ENCODE peak calls at places on chromosomes 16 and 17, in four cellular contexts. G is tibial artery, E is fibroblast of lung, F is sigmoid colon. D is an unnamed sample. For H3K36me3 and H3K4me1, the result is how much of the 10 kb centered on the place peaks cover.

GRCh38 chr16:12553191-12553590 is 250.5 kb downstream of the CPPED1 start:
- DNase-seq in G (no peak), E (no peak), F (no peak), D (no peak)

GRCh38 chr17:37507108-37507507 is 17.4 kb downstream of the DUSP14 start:
- DNase-seq in G (no peak), E (no peak), F (no peak), D (no peak)

GRCh38 chr16:31472559-31473203 is 729 bp downstream of the TGFB1I1 start:
- DNase-seq in G (peak), E (peak), F (peak), D (peak)

GRCh38 chr17:12729086-12729485 is 60.2 kb upstream of the ARHGAP44 start:
- DNase-seq in G (no peak), E (no peak), F (no peak), D (no peak)

GRCh38 chr16:74257061-74257460 is 39.6 kb upstream of the PSMD7 start:
- DNase-seq in G (no peak), E (no peak), F (no peak), D (no peak)

GRCh38 chr17:43759836-43760235 is 1.2 kb upstream of the SOST start:
- DNase-seq in G (no peak), E (no peak), F (peak), D (no peak)

GRCh38 chr17:36858119-36859002 is 78.9 kb upstream of the LHX1 start:
- DNase-seq in G (no peak), E (no peak), F (no peak), D (no peak)

GRCh38 chr17:57021226-57021940 is 43.5 kb downstream of the SCPEP1 start:
- DNase-seq in G (peak), E (no peak), F (no peak), D (no peak)

GRCh38 chr17:49965522-49965905 is 3.5 kb upstream of the DLX4 start:
- DNase-seq in G (no peak), E (no peak), F (no peak), D (no peak)

GRCh38 chr17:42853004-42853403 is 2.0 kb downstream of the AOC3 start:
- DNase-seq in G (peak), E (no peak), F (peak), D (peak)

DNA sequence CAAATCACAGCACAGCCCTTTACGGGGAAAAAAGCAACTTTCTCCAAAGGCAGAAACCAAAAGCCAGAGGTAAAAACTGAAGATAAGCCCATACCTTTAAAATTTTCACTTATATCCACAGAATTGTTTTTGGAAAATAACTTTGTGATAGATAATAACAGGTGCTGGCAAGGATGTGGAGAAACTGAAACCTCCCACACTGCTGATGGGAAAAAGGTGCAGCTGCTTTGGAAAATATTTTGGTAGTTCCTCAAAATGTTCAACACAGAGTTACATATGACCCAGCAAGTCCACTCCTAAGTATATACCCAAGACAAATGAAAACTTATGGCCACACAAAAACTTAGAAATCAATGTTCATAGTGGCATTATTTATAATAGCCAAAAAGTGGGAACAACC is 12.2 kb downstream of the EFTUD2 start:
- DNase-seq in G (no peak), E (no peak), F (no peak), D (no peak)
- H3K36me3 ChIP-seq in G (under half), E (under half), F (under half), D (under half)

DNA sequence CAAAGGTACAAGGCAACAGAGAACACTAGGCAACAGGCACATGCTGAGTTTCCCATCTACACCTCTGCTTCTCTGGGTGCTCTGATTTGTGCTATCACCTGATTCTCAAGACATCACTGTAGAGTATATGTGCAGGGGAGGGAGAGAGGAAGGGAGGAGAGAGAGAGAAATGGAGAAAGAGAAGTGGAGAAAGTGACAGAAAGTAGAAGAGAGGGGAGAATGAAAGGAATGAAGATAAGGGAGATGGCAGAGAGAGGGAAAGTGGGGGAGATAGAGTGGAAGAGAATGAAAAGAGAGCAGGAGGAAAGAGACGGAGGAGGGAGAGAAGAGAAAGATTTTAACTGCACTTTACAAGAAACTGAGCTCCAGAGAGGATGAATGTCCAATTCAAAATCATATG is 340.7 kb upstream of the CDH5 start:
- DNase-seq in G (no peak), E (no peak), F (no peak), D (no peak)
- H3K4me1 ChIP-seq in G (under half), E (under half), F (under half), D (under half)

GRCh38 chr16:63302841-63303240 is 1266.6 kb upstream of the CDH8 start:
- DNase-seq in G (no peak), E (no peak), F (no peak), D (no peak)
- H3K36me3 ChIP-seq in G (under half), E (under half), F (under half), D (under half)

GRCh38 chr17:28973414-28973813 is 22.1 kb upstream of the PHF12 start:
- DNase-seq in G (no peak), E (peak), F (no peak), D (no peak)

GRCh38 chr17:28975634-28976033 is 24.3 kb upstream of the PHF12 start:
- DNase-seq in G (no peak), E (no peak), F (no peak), D (no peak)

GRCh38 chr17:28972437-28972836 is 21.1 kb upstream of the PHF12 start:
- DNase-seq in G (no peak), E (no peak), F (no peak), D (no peak)

GRCh38 chr17:28975031-28975430 is 23.7 kb upstream of the PHF12 start:
- DNase-seq in G (no peak), E (no peak), F (no peak), D (no peak)

GRCh38 chr17:28974451-28974850 is 23.1 kb upstream of the PHF12 start:
- DNase-seq in G (no peak), E (no peak), F (no peak), D (no peak)
- H3K4me1 ChIP-seq in G (under half), E (under half), F (under half), D (under half)

DNA sequence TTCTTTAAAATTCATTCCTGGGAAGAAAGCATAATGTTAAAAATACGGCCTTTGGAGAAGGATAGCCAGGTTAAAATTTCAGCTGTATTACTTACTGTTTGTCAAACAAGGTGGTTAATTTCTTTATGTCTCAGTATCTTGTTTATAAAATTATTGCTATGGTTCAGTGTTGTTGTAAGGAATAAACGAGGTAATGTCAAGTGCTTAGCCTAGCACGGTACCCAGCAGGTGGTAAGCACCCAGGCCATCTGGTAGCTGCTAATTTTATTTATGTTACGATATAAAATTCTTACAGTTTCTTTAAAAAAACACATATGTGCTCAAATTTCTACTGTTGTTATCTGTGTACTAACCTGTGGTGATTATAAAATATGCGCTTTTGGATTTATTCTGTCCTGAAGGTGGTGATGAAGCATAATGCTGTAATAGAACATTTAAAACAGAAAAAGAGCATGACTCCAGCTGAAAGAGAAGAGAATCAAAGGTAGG is 48.9 kb downstream of the C17orf58 start:
- DNase-seq in G (no peak), E (no peak), F (no peak), D (no peak)
- H3K36me3 ChIP-seq in G (half or more), E (under half), F (half or more), D (under half)

GRCh38 chr16:47034455-47034854 is 61.0 kb upstream of the DNAJA2 start:
- DNase-seq in G (no peak), E (no peak), F (no peak), D (no peak)

GRCh38 chr16:47035436-47035835 is 62.0 kb upstream of the DNAJA2 start:
- DNase-seq in G (no peak), E (no peak), F (no peak), D (no peak)

GRCh38 chr16:47036201-47036600 is 62.7 kb upstream of the DNAJA2 start:
- DNase-seq in G (no peak), E (no peak), F (no peak), D (no peak)

GRCh38 chr16:47037396-47037745 is 63.9 kb upstream of the DNAJA2 start:
- DNase-seq in G (peak), E (no peak), F (peak), D (peak)

DNA sequence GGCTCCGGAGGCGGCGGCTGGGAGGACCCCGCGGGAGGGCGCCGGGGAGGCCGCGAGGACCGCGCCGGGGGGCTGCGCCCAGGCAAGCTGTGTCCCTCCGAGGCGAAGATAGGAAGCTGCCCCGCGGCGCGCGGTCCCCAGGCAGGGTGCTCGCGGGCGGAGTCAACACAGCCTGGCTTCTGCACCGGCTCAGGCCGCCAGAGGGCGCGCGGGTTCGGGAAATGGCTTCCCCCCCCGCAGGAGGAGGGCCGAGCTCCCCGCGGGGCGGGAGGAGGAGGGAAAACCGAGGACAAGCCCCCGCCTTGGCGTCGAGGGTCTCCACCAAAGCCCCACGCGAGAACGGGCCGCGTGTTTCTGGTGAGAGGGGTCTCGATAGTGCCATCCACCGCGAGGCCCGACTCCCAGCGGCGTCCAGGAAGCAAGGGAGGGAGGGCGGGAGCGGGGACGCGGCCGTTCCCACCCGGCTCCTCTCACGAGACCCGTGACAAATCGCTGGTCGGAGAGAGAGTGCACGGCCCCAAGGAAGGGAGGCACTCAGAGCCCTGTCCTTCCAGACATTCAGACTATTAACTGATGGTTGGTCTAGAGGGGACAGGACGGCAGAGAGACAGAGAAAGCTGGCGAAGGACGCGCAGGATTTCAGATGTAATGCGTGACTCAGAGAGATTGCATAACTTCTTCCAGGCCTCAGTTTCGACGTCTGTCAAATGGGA is 64.4 kb upstream of the DNAJA2 start:
- DNase-seq in G (peak), E (peak), F (peak), D (peak)
- H3K4me1 ChIP-seq in G (under half), E (under half), F (under half), D (under half)

GRCh38 chr16:71746442-71747046 is 22.0 kb upstream of the PHLPP2 start:
- DNase-seq in G (no peak), E (peak), F (no peak), D (no peak)
- H3K36me3 ChIP-seq in G (half or more), E (under half), F (half or more), D (under half)

GRCh38 chr16:84905965-84906460 is 86.2 kb downstream of the CRISPLD2 start:
- DNase-seq in G (no peak), E (no peak), F (no peak), D (no peak)
- H3K4me1 ChIP-seq in G (under half), E (under half), F (under half), D (under half)